ENCODE peak calls at places on chromosome 6, in six cellular contexts. One of them, this sample, is unnamed.

GRCh38 chr6:98834060-98835031 is at the start of gene POU3F2:
- DNase-seq in B cell: peak; percentile 59
- DNase-seq in GM06990: peak; percentile 79
- DNase-seq in mesenteric fat pad: peak; percentile 91
- DNase-seq in esophagus muscularis mucosa: no peak
- DNase-seq in breast epithelium: no peak
- DNase-seq in this sample: peak; percentile 51

GRCh38 chr6:56279346-56280080 is 32.1 kb upstream of the COL21A1 start:
- DNase-seq in breast epithelium: no peak
- DNase-seq in mesenteric fat pad: no peak
- DNase-seq in GM06990: no peak
- DNase-seq in esophagus muscularis mucosa: no peak
- DNase-seq in B cell: no peak
- DNase-seq in this sample: no peak

GRCh38 chr6:2116496-2116895 is 128.9 kb downstream of the GMDS start:
- DNase-seq in B cell: no peak
- DNase-seq in GM06990: no peak
- DNase-seq in mesenteric fat pad: no peak
- DNase-seq in breast epithelium: no peak
- DNase-seq in esophagus muscularis mucosa: no peak
- DNase-seq in this sample: no peak

GRCh38 chr6:106608080-106608668 is 21.1 kb downstream of the RTN4IP1 start:
- DNase-seq in mesenteric fat pad: no peak
- DNase-seq in esophagus muscularis mucosa: no peak
- DNase-seq in GM06990: peak; percentile 36
- DNase-seq in B cell: peak; percentile 57
- DNase-seq in breast epithelium: no peak
- DNase-seq in this sample: no peak

GRCh38 chr6:20025681-20026080 is 186.6 kb downstream of the MBOAT1 start:
- DNase-seq in esophagus muscularis mucosa: no peak
- DNase-seq in B cell: no peak
- DNase-seq in GM06990: no peak
- DNase-seq in mesenteric fat pad: no peak
- DNase-seq in breast epithelium: no peak
- DNase-seq in this sample: no peak

GRCh38 chr6:45378324-45378926 is 691 bp upstream of the SUPT3H start:
- DNase-seq in esophagus muscularis mucosa: no peak
- DNase-seq in mesenteric fat pad: no peak
- DNase-seq in GM06990: no peak
- DNase-seq in B cell: no peak
- DNase-seq in breast epithelium: no peak
- DNase-seq in this sample: no peak

GRCh38 chr6:111603648-111604047 is 2.0 kb downstream of the TRAF3IP2 start:
- DNase-seq in B cell: no peak
- DNase-seq in breast epithelium: no peak
- DNase-seq in GM06990: no peak
- DNase-seq in mesenteric fat pad: no peak
- DNase-seq in esophagus muscularis mucosa: no peak
- DNase-seq in this sample: no peak

GRCh38 chr6:88535296-88535695 is 369.1 kb upstream of the CNR1 start:
- DNase-seq in GM06990: no peak
- DNase-seq in mesenteric fat pad: no peak
- DNase-seq in B cell: no peak
- DNase-seq in esophagus muscularis mucosa: no peak
- DNase-seq in breast epithelium: no peak
- DNase-seq in this sample: no peak

GRCh38 chr6:131949909-131950766 is 1.0 kb downstream of the CCN2 start:
- DNase-seq in mesenteric fat pad: no peak
- DNase-seq in B cell: peak; percentile 43
- DNase-seq in GM06990: peak; percentile 5
- DNase-seq in esophagus muscularis mucosa: no peak
- DNase-seq in breast epithelium: peak; percentile 81
- DNase-seq in this sample: peak; percentile 84

GRCh38 chr6:119627908-119628669 is 278.5 kb upstream of the MAN1A1 start:
- DNase-seq in esophagus muscularis mucosa: no peak
- DNase-seq in B cell: no peak
- DNase-seq in breast epithelium: no peak
- DNase-seq in GM06990: no peak
- DNase-seq in mesenteric fat pad: no peak
- DNase-seq in this sample: no peak

GRCh38 chr6:167826230-167827061 is at the start of gene AFDN:
- DNase-seq in breast epithelium: peak; percentile 66
- DNase-seq in mesenteric fat pad: no peak
- DNase-seq in B cell: peak; percentile 75
- DNase-seq in esophagus muscularis mucosa: no peak
- DNase-seq in GM06990: peak; percentile 72
- DNase-seq in this sample: peak; percentile 85

GRCh38 chr6:113412589-113413367 is 444.4 kb upstream of the MARCKS start:
- DNase-seq in B cell: no peak
- DNase-seq in mesenteric fat pad: no peak
- DNase-seq in breast epithelium: no peak
- DNase-seq in GM06990: no peak
- DNase-seq in esophagus muscularis mucosa: no peak
- DNase-seq in this sample: no peak

GRCh38 chr6:135148889-135149288 is 32.2 kb upstream of the MYB start:
- DNase-seq in B cell: no peak
- DNase-seq in esophagus muscularis mucosa: no peak
- DNase-seq in GM06990: no peak
- DNase-seq in mesenteric fat pad: no peak
- DNase-seq in breast epithelium: no peak
- DNase-seq in this sample: no peak

GRCh38 chr6:168103036-168103830 is 24.2 kb upstream of the FRMD1 start:
- DNase-seq in breast epithelium: no peak
- DNase-seq in B cell: no peak
- DNase-seq in mesenteric fat pad: no peak
- DNase-seq in esophagus muscularis mucosa: no peak
- DNase-seq in GM06990: no peak
- DNase-seq in this sample: no peak

This sample was measured in left colon.